ENCODE peak calls at places on chromosomes 13 and 19, in four cellular contexts. One of them, this sample, is unnamed.

GRCh38 chr13:87537946-87538345 is 133.2 kb upstream of the SLITRK5 start:
- DNase-seq in uterus: no peak
- DNase-seq in psoas muscle: no peak
- DNase-seq in aorta: no peak
- DNase-seq in this sample: no peak

GRCh38 chr19:5166262-5166661 is 174.3 kb downstream of the PTPRS start:
- DNase-seq in uterus: no peak
- DNase-seq in psoas muscle: no peak
- DNase-seq in aorta: no peak
- DNase-seq in this sample: no peak

GRCh38 chr19:40501599-40501998 is 34.8 kb downstream of the SPTBN4 start:
- DNase-seq in uterus: no peak
- DNase-seq in psoas muscle: no peak
- DNase-seq in aorta: no peak
- DNase-seq in this sample: no peak

GRCh38 chr19:4456566-4456842 is 1.1 kb downstream of the UBXN6 start:
- DNase-seq in uterus: no peak
- DNase-seq in psoas muscle: peak
- DNase-seq in aorta: no peak
- DNase-seq in this sample: no peak

GRCh38 chr19:15790096-15790495 is 2.6 kb downstream of the OR10H5 start:
- DNase-seq in uterus: no peak
- DNase-seq in psoas muscle: no peak
- DNase-seq in aorta: no peak
- DNase-seq in this sample: no peak

GRCh38 chr13:71252191-71252704 is 614.8 kb downstream of the DACH1 start:
- DNase-seq in uterus: no peak
- DNase-seq in psoas muscle: no peak
- DNase-seq in aorta: no peak
- DNase-seq in this sample: no peak

GRCh38 chr19:43957891-43958290 is 6.9 kb downstream of the ZNF221 start:
- DNase-seq in uterus: no peak
- DNase-seq in psoas muscle: no peak
- DNase-seq in aorta: no peak
- DNase-seq in this sample: no peak

GRCh38 chr19:37977391-37977790 is 70.4 kb downstream of the SIPA1L3 start:
- DNase-seq in uterus: no peak
- DNase-seq in psoas muscle: no peak
- DNase-seq in aorta: no peak
- DNase-seq in this sample: no peak

GRCh38 chr19:38707512-38708114 is 36.7 kb downstream of the CAPN12 start:
- DNase-seq in uterus: peak
- DNase-seq in psoas muscle: peak
- DNase-seq in aorta: peak
- DNase-seq in this sample: no peak

GRCh38 chr19:55259540-55260210 is 858 bp upstream of the PPP6R1 start:
- DNase-seq in uterus: no peak
- DNase-seq in psoas muscle: no peak
- DNase-seq in aorta: no peak
- DNase-seq in this sample: no peak